ENCODE peak calls at places on chromosomes 11 and 22, in five cellular contexts. T is adrenal gland; J is small intestine; V is naive thymus-derived CD4-positive, alpha-beta T cell; B is esophagus squamous epithelium. I is an unnamed sample. For H3K9me3 and H3K4me1, the result is how much of the 10 kb centered on the place peaks cover.

GRCh38 chr11:130449246-130449990 is 973 bp downstream of the ADAMTS15 start:
- DNase-seq in T (no peak), J (no peak), V (no peak), B (no peak), I (no peak)

GRCh38 chr11:92643827-92644226 is 325.6 kb upstream of the MTNR1B start:
- DNase-seq in T (no peak), J (no peak), V (no peak), B (no peak), I (no peak)

GRCh38 chr11:69808708-69809107 is 10.5 kb downstream of the FGF3 start:
- DNase-seq in T (no peak), J (no peak), V (no peak), B (no peak), I (no peak)

GRCh38 chr11:64381350-64381749 is 22.4 kb downstream of the RPS6KA4 start:
- DNase-seq in T (no peak), J (no peak), V (no peak), B (no peak), I (no peak)

GRCh38 chr11:45461514-45461913 is 175.4 kb upstream of the SYT13 start:
- DNase-seq in T (no peak), J (no peak), V (no peak), B (no peak), I (no peak)

GRCh38 chr11:77558380-77558779 is 31.4 kb upstream of the AQP11 start:
- DNase-seq in T (peak), J (peak), V (no peak), B (no peak), I (no peak)

GRCh38 chr11:72814831-72815618 is 814 bp downstream of the ATG16L2 start:
- DNase-seq in T (peak), J (peak), V (peak), B (no peak), I (peak)

GRCh38 chr11:33861911-33862310 is 30.0 kb downstream of the LMO2 start:
- DNase-seq in T (no peak), J (no peak), V (no peak), B (no peak), I (no peak)

GRCh38 chr11:72350752-72351151 is 83.6 kb downstream of the CLPB start:
- DNase-seq in T (no peak), J (no peak), V (no peak), B (no peak), I (no peak)

GRCh38 chr11:22795914-22796313 is 33.7 kb downstream of the SVIP start:
- DNase-seq in T (no peak), J (no peak), V (no peak), B (no peak), I (no peak)

GRCh38 chr11:69683764-69684333 is 8.7 kb upstream of the LTO1 start:
- DNase-seq in T (peak), J (peak), V (no peak), B (no peak), I (peak)

GRCh38 chr11:60978546-60979380 is 7.3 kb downstream of the CD6 start:
- DNase-seq in T (no peak), J (peak), V (no peak), B (no peak), I (no peak)

GRCh38 chr22:48756146-48757111 is 1071.2 kb downstream of the BRD1 start:
- DNase-seq in T (no peak), J (no peak), V (no peak), B (no peak), I (no peak)

GRCh38 chr22:49979587-49980264 is 19.2 kb downstream of the PIM3 start:
- DNase-seq in T (peak), J (peak), V (no peak), B (no peak), I (peak)

GRCh38 chr22:40033586-40034380 is 39.0 kb downstream of the FAM83F start:
- DNase-seq in T (no peak), J (no peak), V (no peak), B (no peak), I (no peak)

GRCh38 chr22:48675828-48676145 is 1151.9 kb downstream of the BRD1 start:
- DNase-seq in T (no peak), J (no peak), V (no peak), B (no peak), I (no peak)

GRCh38 chr22:50089231-50090140 is at the start of gene MOV10L1:
- DNase-seq in T (peak), J (no peak), V (no peak), B (no peak), I (no peak)

GRCh38 chr22:29765905-29766631 is 739 bp downstream of the ZMAT5 start:
- DNase-seq in T (peak), J (peak), V (peak), B (no peak), I (no peak)

GRCh38 chr22:24834845-24835570 is 29.0 kb downstream of the SGSM1 start:
- DNase-seq in T (no peak), J (peak), V (no peak), B (no peak), I (peak)

GRCh38 chr11:78855146-78855545 is 280.5 kb upstream of the NARS2 start:
- DNase-seq in T (no peak), J (no peak), V (no peak), B (no peak), I (no peak)

GRCh38 chr22:30889268-30889995 is 79.1 kb downstream of the MORC2 start:
- DNase-seq in T (no peak), J (peak), V (no peak), B (no peak), I (no peak)

GRCh38 chr11:104015649-104016415 is 20.6 kb upstream of the DDI1 start:
- DNase-seq in T (peak), J (no peak), V (no peak), B (no peak), I (no peak)

GRCh38 chr22:50146440-50147228 is 23.9 kb upstream of the PANX2 start:
- DNase-seq in T (peak), J (peak), V (no peak), B (no peak), I (peak)

GRCh38 chr11:78231962-78232459 is 43.3 kb downstream of the USP35 start:
- DNase-seq in T (peak), J (no peak), V (no peak), B (no peak), I (no peak)

GRCh38 chr11:79440451-79441158 is at the start of gene TENM4:
- DNase-seq in T (peak), J (no peak), V (no peak), B (no peak), I (peak)

GRCh38 chr11:62024975-62025374 is 57.5 kb upstream of the FTH1 start:
- DNase-seq in T (no peak), J (no peak), V (no peak), B (no peak), I (no peak)

GRCh38 chr11:47617417-47617809 is 23.2 kb upstream of the C1QTNF4 start:
- DNase-seq in T (no peak), J (no peak), V (no peak), B (no peak), I (no peak)

GRCh38 chr11:105100976-105101630 is 38.5 kb downstream of the CARD18 start:
- DNase-seq in T (no peak), J (no peak), V (no peak), B (no peak), I (no peak)

GRCh38 chr11:128862421-128862820 is 4.7 kb downstream of the KCNJ1 start:
- DNase-seq in T (no peak), J (no peak), V (no peak), B (no peak), I (no peak)

GRCh38 chr22:45626198-45626651 is 45.4 kb upstream of the ATXN10 start:
- DNase-seq in T (no peak), J (peak), V (no peak), B (no peak), I (peak)

GRCh38 chr11:36372101-36372767 is 76.1 kb downstream of the PRR5L start:
- DNase-seq in T (no peak), J (no peak), V (no peak), B (no peak), I (no peak)

GRCh38 chr11:10727259-10727851 is 23.7 kb upstream of the CTR9 start:
- DNase-seq in T (no peak), J (no peak), V (no peak), B (no peak), I (no peak)

GRCh38 chr11:76419896-76420295 is 24.9 kb upstream of the EMSY start:
- DNase-seq in T (peak), J (peak), V (no peak), B (no peak), I (peak)

GRCh38 chr11:8777907-8778767 is 95.5 kb downstream of the RPL27A start:
- DNase-seq in T (no peak), J (no peak), V (no peak), B (no peak), I (peak)

GRCh38 chr11:73012121-73012863 is 129.8 kb downstream of the FCHSD2 start:
- DNase-seq in T (no peak), J (no peak), V (no peak), B (no peak), I (no peak)

GRCh38 chr11:73230931-73231330 is 12.8 kb downstream of the P2RY2 start:
- DNase-seq in T (no peak), J (no peak), V (no peak), B (no peak), I (no peak)

DNA sequence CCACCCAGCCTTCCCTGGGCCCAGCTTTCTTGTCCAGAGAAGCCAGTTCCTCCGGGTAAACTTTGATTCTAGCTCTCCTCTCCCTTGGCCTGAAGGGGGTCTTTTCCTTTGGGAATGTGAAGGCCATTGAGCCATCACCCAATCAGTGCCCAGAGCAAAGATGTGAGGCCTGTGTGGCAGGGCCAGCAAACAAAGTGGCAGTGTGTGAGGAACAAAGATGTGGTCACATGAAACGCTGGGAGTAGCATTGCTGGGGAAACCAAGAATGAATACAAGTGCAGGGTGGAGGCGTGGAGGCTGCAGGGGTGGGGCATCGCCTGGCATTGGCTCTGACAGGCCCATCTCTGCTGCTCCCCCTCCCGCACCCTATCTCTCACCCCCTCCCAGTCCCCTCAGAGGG is 91.9 kb upstream of the BID start:
- DNase-seq in T (no peak), J (no peak), V (no peak), B (no peak), I (no peak)
- H3K27ac ChIP-seq in T (no peak), J (no peak), V (no peak), B (no peak), I (no peak)

DNA sequence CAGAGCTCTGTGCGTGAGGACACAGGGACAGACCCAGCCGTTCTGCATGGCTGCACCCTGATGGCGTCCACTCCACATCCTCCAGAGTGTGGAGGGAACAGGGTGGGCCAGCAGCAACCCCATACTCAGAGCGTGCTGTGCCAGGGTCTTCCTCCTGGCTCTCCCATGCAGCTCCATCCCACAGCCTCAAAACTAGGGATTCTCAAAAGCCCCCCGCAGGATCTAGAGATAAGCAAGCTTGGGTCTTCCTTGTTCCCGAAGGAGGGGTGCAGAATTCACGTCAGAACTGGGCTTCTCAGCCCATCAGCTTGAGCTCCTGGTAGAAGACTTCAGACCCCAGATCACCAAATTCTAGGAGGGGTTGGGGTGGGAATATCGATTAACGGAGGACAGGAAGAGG is 858.8 kb downstream of the TBC1D22A start:
- DNase-seq in T (no peak), J (no peak), V (no peak), B (no peak), I (no peak)
- H3K9me3 ChIP-seq in T (under half), J (under half), V (under half), B (under half), I (under half)

GRCh38 chr11:12705874-12706273 is 31.7 kb downstream of the TEAD1 start:
- DNase-seq in T (no peak), J (no peak), V (no peak), B (no peak), I (no peak)
- H3K4me1 ChIP-seq in T (under half), J (under half), V (under half), B (half or more), I (under half)

GRCh38 chr11:67420646-67421420 is 5.4 kb downstream of the CARNS1 start:
- DNase-seq in T (peak), J (peak), V (peak), B (peak), I (peak)
- H3K27ac ChIP-seq in T (peak), J (peak), V (peak), B (peak), I (peak)

GRCh38 chr11:132564120-132564519 is 968.2 kb downstream of the OPCML start:
- DNase-seq in T (no peak), J (no peak), V (no peak), B (no peak), I (no peak)

GRCh38 chr11:132563050-132563449 is 969.3 kb downstream of the OPCML start:
- DNase-seq in T (no peak), J (no peak), V (no peak), B (no peak), I (no peak)

GRCh38 chr11:132556316-132556715 is 976.0 kb downstream of the OPCML start:
- DNase-seq in T (no peak), J (no peak), V (no peak), B (no peak), I (no peak)

GRCh38 chr11:132559371-132560036 is 972.8 kb downstream of the OPCML start:
- DNase-seq in T (no peak), J (no peak), V (no peak), B (no peak), I (no peak)

GRCh38 chr11:132561937-132562336 is 970.4 kb downstream of the OPCML start:
- DNase-seq in T (no peak), J (no peak), V (no peak), B (no peak), I (no peak)
- H3K9me3 ChIP-seq in T (under half), J (under half), V (under half), B (under half), I (under half)

DNA sequence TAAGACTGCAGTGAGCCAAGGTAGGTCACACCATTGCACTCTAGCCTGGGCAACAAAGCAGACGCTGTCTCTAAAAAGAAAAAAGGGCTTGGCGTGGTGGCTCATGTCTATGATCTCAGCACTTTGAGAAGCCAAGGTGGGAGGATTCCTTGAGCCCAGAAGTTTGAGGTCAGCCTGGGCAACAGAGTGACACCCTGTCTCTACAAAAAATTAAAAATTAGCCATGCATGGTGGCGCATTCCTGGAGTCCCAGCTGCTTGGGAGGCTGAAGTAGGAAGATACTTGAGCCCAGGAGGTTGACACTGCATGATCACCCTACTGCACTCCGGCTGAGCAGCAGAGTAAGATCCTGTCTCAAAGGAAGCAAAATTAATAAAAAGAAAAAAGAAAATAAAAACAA is 38.9 kb upstream of the RDX start:
- DNase-seq in T (no peak), J (no peak), V (no peak), B (no peak), I (no peak)
- H3K4me1 ChIP-seq in T (under half), J (under half), V (under half), B (under half), I (under half)

I was measured in body of pancreas.